ENCODE peak calls at places on chromosomes 6 and 20, in ten cellular contexts. X is fibroblast of mammary gland, Y is AG04450, U is body of pancreas, P is esophagus squamous epithelium, T is foreskin fibroblast, A is dorsolateral prefrontal cortex, V is GM20000, R is AG09319, K is stomach. Q is an unnamed sample.

GRCh38 chr6:150800596-150801310 is 64.7 kb upstream of the MTHFD1L start:
- DNase-seq in A (no peak), T (no peak), K (no peak), X (no peak), V (no peak), R (no peak), U (no peak), P (no peak), Y (peak), Q (no peak)

GRCh38 chr20:45924391-45925261 is 9.9 kb upstream of the PCIF1 start:
- DNase-seq in K (no peak), X (peak), T (no peak), A (no peak), R (no peak), U (no peak), Y (no peak), V (no peak), P (no peak), Q (no peak)

GRCh38 chr6:127069659-127070279 is 48.7 kb upstream of the RSPO3 start:
- DNase-seq in A (no peak), X (peak), U (no peak), P (no peak), R (no peak), T (peak), K (no peak), V (no peak), Y (no peak), Q (peak)

GRCh38 chr20:47686545-47686944 is 98.7 kb downstream of the SULF2 start:
- DNase-seq in Y (peak), A (no peak), V (no peak), R (no peak), U (no peak), X (peak), T (no peak), K (no peak), P (no peak), Q (no peak)

GRCh38 chr6:136792945-136793289 is 640 bp upstream of the MAP3K5 start:
- DNase-seq in R (peak), V (peak), X (peak), A (peak), K (peak), T (peak), U (peak), Y (peak), P (peak), Q (peak)

GRCh38 chr6:158086054-158086705 is 81.9 kb downstream of the SERAC1 start:
- DNase-seq in T (peak), A (no peak), R (peak), Y (peak), K (no peak), U (no peak), V (peak), P (no peak), X (peak), Q (peak)

GRCh38 chr6:39520943-39521342 is 198.4 kb upstream of the KCNK16 start:
- DNase-seq in Y (no peak), U (no peak), K (no peak), X (no peak), T (no peak), A (no peak), V (no peak), R (no peak), P (no peak), Q (no peak)

GRCh38 chr6:45617441-45617840 is 239.7 kb upstream of the SUPT3H start:
- DNase-seq in Y (no peak), U (no peak), P (no peak), R (no peak), V (no peak), T (no peak), K (no peak), X (peak), A (no peak), Q (no peak)

GRCh38 chr6:135212935-135213334 is 31.8 kb downstream of the MYB start:
- DNase-seq in Y (no peak), R (no peak), P (no peak), U (no peak), K (no peak), X (peak), A (no peak), T (peak), V (no peak), Q (no peak)

GRCh38 chr6:34633785-34634184 is 62.8 kb downstream of the ILRUN start:
- DNase-seq in Y (no peak), R (no peak), T (no peak), A (no peak), K (no peak), V (no peak), U (no peak), X (peak), P (no peak), Q (no peak)

GRCh38 chr20:53960586-53961386 is 109.6 kb downstream of the BCAS1 start:
- DNase-seq in X (peak), P (no peak), T (no peak), Y (no peak), K (no peak), V (no peak), R (no peak), A (no peak), U (no peak), Q (no peak)

GRCh38 chr20:53681352-53682212 is 87.9 kb upstream of the ZNF217 start:
- DNase-seq in T (no peak), X (no peak), K (peak), P (no peak), Y (no peak), A (no peak), V (no peak), R (no peak), U (no peak), Q (no peak)

GRCh38 chr20:47744803-47745202 is 40.5 kb downstream of the SULF2 start:
- DNase-seq in A (no peak), U (no peak), Y (no peak), P (no peak), X (no peak), R (no peak), K (no peak), V (no peak), T (no peak), Q (no peak)

GRCh38 chr6:25596928-25597818 is 54.8 kb upstream of the SCGN start:
- DNase-seq in T (no peak), P (no peak), A (no peak), Y (no peak), V (no peak), U (no peak), R (no peak), X (peak), K (no peak), Q (no peak)

GRCh38 chr20:4820833-4821518 is 99.3 kb downstream of the PRND start:
- DNase-seq in A (peak), V (no peak), P (no peak), R (peak), Y (peak), K (no peak), X (peak), U (no peak), T (peak), Q (no peak)

GRCh38 chr6:41777886-41778285 is 1.8 kb downstream of the FRS3 start:
- DNase-seq in A (no peak), Y (no peak), T (no peak), R (no peak), X (no peak), V (no peak), U (no peak), K (no peak), P (no peak), Q (no peak)

GRCh38 chr6:21992178-21992967 is 304.5 kb downstream of the PRL start:
- DNase-seq in V (no peak), Y (no peak), P (no peak), T (peak), K (no peak), U (no peak), R (no peak), X (peak), A (no peak), Q (no peak)

GRCh38 chr6:138862491-138862890 is 66.6 kb downstream of the ECT2L start:
- DNase-seq in P (no peak), R (no peak), Y (no peak), T (no peak), X (no peak), U (no peak), V (no peak), K (no peak), A (no peak), Q (no peak)

GRCh38 chr20:62303327-62304226 is 780 bp downstream of the ADRM1 start:
- DNase-seq in K (no peak), R (no peak), X (peak), P (no peak), A (no peak), U (no peak), T (peak), V (peak), Y (no peak), Q (peak)

GRCh38 chr6:14108571-14109410 is 8.8 kb upstream of the CD83 start:
- DNase-seq in R (no peak), P (no peak), X (no peak), K (peak), Y (no peak), T (no peak), A (no peak), U (no peak), V (peak), Q (peak)

GRCh38 chr6:3804981-3805380 is 44.2 kb upstream of the FAM50B start:
- DNase-seq in K (no peak), X (no peak), T (peak), P (no peak), A (no peak), V (no peak), R (no peak), Y (no peak), U (no peak), Q (no peak)

GRCh38 chr6:155185544-155185943 is 78.3 kb upstream of the CLDN20 start:
- DNase-seq in V (no peak), K (peak), A (no peak), P (no peak), X (peak), T (no peak), Y (no peak), R (no peak), U (no peak), Q (no peak)

GRCh38 chr6:156881687-156882629 is 104.8 kb downstream of the ARID1B start:
- DNase-seq in U (no peak), A (no peak), T (no peak), Y (no peak), P (no peak), K (no peak), X (peak), V (no peak), R (no peak), Q (no peak)

GRCh38 chr20:9626357-9626756 is 112.0 kb downstream of the LAMP5 start:
- DNase-seq in Y (no peak), K (no peak), V (no peak), P (no peak), A (no peak), R (no peak), T (no peak), U (no peak), X (no peak), Q (no peak)

GRCh38 chr6:42411431-42411830 is 40.3 kb downstream of the TRERF1 start:
- DNase-seq in V (no peak), A (no peak), U (no peak), R (no peak), Y (no peak), K (no peak), P (no peak), T (no peak), X (no peak), Q (no peak)

GRCh38 chr6:27791182-27791939 is 120.8 kb downstream of the OR2B2 start:
- DNase-seq in R (peak), Y (no peak), K (peak), P (no peak), T (peak), X (peak), U (peak), V (peak), A (peak), Q (peak)

GRCh38 chr6:109182590-109182989 is 87.3 kb downstream of the CEP57L1 start:
- DNase-seq in A (no peak), X (no peak), P (no peak), K (no peak), R (no peak), T (no peak), V (no peak), Y (no peak), U (no peak), Q (no peak)

GRCh38 chr6:164870175-164870574 is 439.2 kb downstream of the C6orf118 start:
- DNase-seq in R (no peak), X (no peak), V (no peak), K (no peak), A (no peak), U (no peak), T (no peak), Y (no peak), P (no peak), Q (no peak)

GRCh38 chr6:14807130-14807529 is 438.7 kb upstream of the JARID2 start:
- DNase-seq in X (peak), R (no peak), T (no peak), V (no peak), K (no peak), A (no peak), U (no peak), P (no peak), Y (no peak), Q (no peak)

GRCh38 chr6:53297004-53297403 is 51.7 kb downstream of the ELOVL5 start:
- DNase-seq in X (no peak), T (no peak), P (no peak), Y (no peak), U (no peak), A (no peak), R (no peak), K (no peak), V (no peak), Q (no peak)

GRCh38 chr20:44576297-44576696 is 6.1 kb upstream of the PKIG start:
- DNase-seq in X (peak), R (no peak), T (peak), P (no peak), K (no peak), Y (no peak), U (no peak), V (peak), A (no peak), Q (peak)
- TF ChIP-seq CTCF in X (peak), R (peak), T (peak), P (peak), K (no peak), Y (peak), U (no peak), V (peak), A (no peak), Q (peak)

GRCh38 chr20:142290-142689 is at the start of gene DEFB126:
- DNase-seq in Y (no peak), R (no peak), X (no peak), K (no peak), T (no peak), P (no peak), A (no peak), U (no peak), V (no peak), Q (no peak)

GRCh38 chr20:137668-138131 is 4.7 kb upstream of the DEFB126 start:
- DNase-seq in K (no peak), A (no peak), U (no peak), R (no peak), X (peak), V (no peak), T (no peak), P (no peak), Y (no peak), Q (no peak)
- TF ChIP-seq CTCF in K (no peak), A (no peak), U (no peak), R (peak), X (peak), V (no peak), T (no peak), P (peak), Y (no peak), Q (peak)

DNA sequence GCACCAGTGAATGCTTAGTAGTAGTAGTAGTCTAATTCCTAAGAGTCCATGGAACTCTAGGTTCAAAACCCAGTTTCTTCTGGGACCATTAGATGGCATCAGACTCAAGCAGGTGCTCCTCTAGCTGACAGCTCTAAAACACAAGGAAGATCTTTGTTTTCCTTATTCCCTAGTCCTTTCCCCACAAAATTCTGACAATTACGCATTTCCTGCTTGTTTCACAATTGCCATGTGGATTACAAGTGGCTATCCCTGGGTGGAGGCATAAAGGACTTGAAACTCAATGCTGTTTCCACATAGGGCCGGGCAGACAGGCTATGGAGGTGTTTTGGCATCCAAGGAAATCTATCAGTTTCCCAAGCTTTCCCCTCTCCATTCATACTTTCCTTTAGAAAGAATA is 9.2 kb upstream of the HLA-DOB start:
- DNase-seq in Y (no peak), P (no peak), K (no peak), A (no peak), R (peak), V (no peak), X (peak), U (no peak), T (peak), Q (no peak)
- TF ChIP-seq CTCF in Y (peak), P (peak), K (peak), A (peak), R (peak), V (no peak), X (peak), U (peak), T (peak), Q (peak)

GRCh38 chr20:58668901-58669286 is 17.8 kb downstream of the STX16 start:
- DNase-seq in R (no peak), T (no peak), V (no peak), X (no peak), P (no peak), U (no peak), K (no peak), Y (no peak), A (peak), Q (no peak)

GRCh38 chr20:58670097-58670496 is 19.0 kb downstream of the STX16 start:
- DNase-seq in T (no peak), R (no peak), Y (no peak), V (no peak), P (no peak), A (no peak), X (no peak), U (no peak), K (no peak), Q (no peak)

GRCh38 chr20:58669287-58670006 is 18.4 kb downstream of the STX16 start:
- DNase-seq in U (no peak), X (no peak), K (no peak), T (no peak), Y (no peak), V (peak), P (no peak), A (peak), R (no peak), Q (peak)

GRCh38 chr20:58666702-58667101 is 15.6 kb downstream of the STX16 start:
- DNase-seq in Y (no peak), R (no peak), V (no peak), T (no peak), K (no peak), A (no peak), X (no peak), U (no peak), P (no peak), Q (no peak)

GRCh38 chr20:58667975-58668374 is 16.9 kb downstream of the STX16 start:
- DNase-seq in X (no peak), K (no peak), A (no peak), P (no peak), U (no peak), V (no peak), T (no peak), Y (no peak), R (no peak), Q (no peak)
- TF ChIP-seq CTCF in X (no peak), K (no peak), A (no peak), P (no peak), U (no peak), V (no peak), T (no peak), Y (no peak), R (no peak), Q (no peak)

GRCh38 chr6:123805921-123806320 is 2.3 kb downstream of the NKAIN2 start:
- DNase-seq in Y (no peak), U (no peak), K (no peak), T (no peak), A (no peak), P (no peak), X (no peak), V (no peak), R (no peak), Q (no peak)
- TF ChIP-seq CTCF in Y (no peak), U (no peak), K (no peak), T (no peak), A (no peak), P (no peak), X (no peak), V (no peak), R (no peak), Q (no peak)

GRCh38 chr20:8082999-8083398 is 49.1 kb upstream of the PLCB1 start:
- DNase-seq in A (no peak), T (peak), Y (no peak), X (peak), K (no peak), V (no peak), P (no peak), R (no peak), U (no peak), Q (no peak)

GRCh38 chr20:8079976-8080375 is 52.1 kb upstream of the PLCB1 start:
- DNase-seq in R (no peak), X (peak), P (no peak), A (no peak), T (no peak), U (no peak), V (no peak), K (no peak), Y (no peak), Q (no peak)

GRCh38 chr20:8076505-8077498 is 55.3 kb upstream of the PLCB1 start:
- DNase-seq in K (peak), U (no peak), X (peak), R (no peak), P (no peak), Y (no peak), A (no peak), T (no peak), V (no peak), Q (no peak)

GRCh38 chr20:8078528-8078914 is 53.5 kb upstream of the PLCB1 start:
- DNase-seq in P (no peak), U (no peak), R (no peak), X (no peak), A (no peak), V (no peak), K (no peak), Y (no peak), T (no peak), Q (no peak)

DNA sequence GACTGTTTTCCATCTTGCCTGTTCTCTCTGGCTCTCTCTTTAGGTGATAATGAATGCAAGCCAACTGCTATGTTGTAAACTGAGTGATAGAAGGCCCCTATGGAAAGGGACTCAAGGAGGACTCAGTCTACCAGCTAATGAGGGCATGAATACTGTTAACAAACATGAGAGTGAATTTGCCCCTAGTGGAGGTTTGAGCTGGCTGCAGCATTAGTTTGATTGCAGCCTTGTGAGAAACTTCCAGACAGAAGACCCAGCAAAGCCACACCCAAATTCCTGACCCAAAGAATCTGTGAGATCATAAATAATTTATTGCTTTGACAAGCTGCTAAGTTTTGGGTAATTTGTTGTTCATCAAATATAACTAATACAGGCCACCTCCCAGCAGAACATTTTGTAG is 50.0 kb upstream of the PLCB1 start:
- DNase-seq in U (no peak), A (no peak), Y (no peak), X (peak), P (no peak), T (no peak), V (no peak), K (no peak), R (no peak), Q (no peak)
- TF ChIP-seq CTCF in U (no peak), A (no peak), Y (peak), X (peak), P (no peak), T (peak), V (no peak), K (peak), R (peak), Q (no peak)

GRCh38 chr6:130298258-130298657 is 67.6 kb upstream of the TMEM200A start:
- DNase-seq in A (no peak), P (no peak), X (no peak), Y (no peak), R (no peak), K (no peak), U (no peak), V (no peak), T (no peak), Q (no peak)

GRCh38 chr6:130293800-130294199 is 71.0 kb upstream of the SAMD3 start:
- DNase-seq in V (peak), Y (peak), R (peak), A (no peak), K (no peak), X (peak), T (peak), P (no peak), U (no peak), Q (peak)

DNA sequence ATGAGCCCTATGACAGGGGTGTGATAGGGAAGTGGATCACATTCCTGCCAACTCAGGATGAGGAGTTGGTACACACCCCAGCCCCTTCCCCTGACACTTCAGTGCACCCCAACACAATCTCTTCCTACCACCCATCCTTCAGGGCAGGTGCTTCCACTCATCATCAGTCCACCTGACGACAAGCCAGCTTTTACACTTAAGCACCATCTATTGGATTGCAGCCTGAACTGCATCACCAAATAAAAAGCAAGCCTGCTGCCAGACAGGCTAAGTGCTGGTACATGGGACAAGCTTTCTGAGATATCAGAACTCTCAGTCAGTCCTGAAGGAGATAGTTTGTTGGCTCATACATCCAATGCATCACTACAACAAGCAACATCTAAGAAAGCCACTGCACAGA is 69.0 kb upstream of the TMEM200A start:
- DNase-seq in K (no peak), U (no peak), V (no peak), T (no peak), P (no peak), Y (no peak), A (no peak), R (no peak), X (no peak), Q (no peak)
- TF ChIP-seq CTCF in K (no peak), U (no peak), V (no peak), T (no peak), P (no peak), Y (peak), A (no peak), R (no peak), X (no peak), Q (peak)

GRCh38 chr6:12039540-12040459 is 27.7 kb downstream of the HIVEP1 start:
- DNase-seq in U (no peak), X (no peak), K (no peak), P (no peak), V (no peak), T (no peak), A (no peak), R (no peak), Y (no peak), Q (no peak)
- TF ChIP-seq CTCF in U (no peak), X (no peak), K (no peak), P (no peak), V (no peak), T (no peak), A (no peak), R (no peak), Y (no peak), Q (no peak)

Q was measured in GM13977.